ENCODE peak calls at places on chromosome 11, in five cellular contexts. H is K562, Z is SK-N-SH, C is GM12878, G is HepG2. M is an unnamed sample.

GRCh38 chr11:5684627-5685362 is at the start of gene TRIM5:
- DNase-seq in G (peak), H (peak), Z (peak), C (peak), M (peak)

GRCh38 chr11:47216141-47216798 is 1.5 kb downstream of the DDB2 start:
- DNase-seq in G (peak), H (peak), Z (peak), C (peak), M (peak)

GRCh38 chr11:113663567-113663966 is 42.5 kb downstream of the TMPRSS5 start:
- DNase-seq in Z (no peak), C (no peak), H (peak), G (no peak), M (no peak)

GRCh38 chr11:120203626-120204025 is 7.2 kb upstream of the OAF start:
- DNase-seq in C (no peak), Z (no peak), G (no peak), H (no peak), M (no peak)

GRCh38 chr11:11703885-11704284 is 82.1 kb upstream of the GALNT18 start:
- DNase-seq in Z (no peak), G (no peak), H (no peak), C (no peak), M (no peak)

GRCh38 chr11:118735203-118735602 is 55.8 kb upstream of the TREH start:
- DNase-seq in C (no peak), Z (no peak), G (no peak), H (no peak), M (no peak)

GRCh38 chr11:111586305-111586915 is 15.8 kb upstream of the SIK2 start:
- DNase-seq in Z (peak), C (no peak), G (peak), H (peak), M (peak)

GRCh38 chr11:129881570-129882170 is 13.7 kb downstream of the NFRKB start:
- DNase-seq in C (no peak), H (peak), G (peak), Z (peak), M (peak)

GRCh38 chr11:9266926-9267325 is 1.8 kb upstream of the DENND5A start:
- DNase-seq in C (no peak), Z (no peak), H (no peak), G (no peak), M (no peak)

GRCh38 chr11:9265211-9266131 is at the start of gene DENND5A:
- DNase-seq in C (no peak), G (peak), H (peak), Z (peak), M (peak)

GRCh38 chr11:9263840-9264380 is 1.2 kb downstream of the DENND5A start:
- DNase-seq in G (peak), Z (peak), H (peak), C (peak), M (peak)

GRCh38 chr11:9266132-9266736 is 1.1 kb upstream of the DENND5A start:
- DNase-seq in C (no peak), Z (no peak), H (no peak), G (peak), M (no peak)

GRCh38 chr11:9264381-9265210 is 554 bp downstream of the DENND5A start:
- DNase-seq in C (no peak), H (peak), Z (peak), G (no peak), M (peak)
- TF ChIP-seq MXI1 in C (no peak), H (no peak), Z (peak), G (no peak), M (no peak)

GRCh38 chr11:45925550-45925949 is 3.1 kb downstream of the LARGE2 start:
- DNase-seq in Z (no peak), H (no peak), C (no peak), G (no peak), M (no peak)
- H3K4me2 ChIP-seq in Z (no peak), H (no peak), C (no peak), G (no peak), M (no peak)

DNA sequence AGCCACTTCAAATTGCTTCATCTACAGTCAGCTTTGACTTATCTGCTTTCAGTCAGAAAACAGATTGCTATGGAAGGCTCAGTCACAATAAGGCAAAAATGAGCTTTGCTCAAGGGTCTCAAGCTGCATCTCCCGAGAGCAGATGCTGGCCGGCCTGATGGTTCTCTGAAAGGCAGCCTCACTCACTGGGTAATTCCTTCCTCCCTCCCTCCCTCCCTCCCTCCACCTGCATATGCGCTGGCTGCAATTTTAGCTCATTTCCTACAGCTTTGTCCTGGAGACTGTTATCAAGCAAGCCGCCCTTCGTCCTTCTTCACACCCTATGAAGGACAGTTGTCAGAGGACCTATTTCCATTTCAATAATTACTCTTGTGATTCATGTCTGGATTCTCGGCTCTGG is 1.6 kb upstream of the IZUMO1R start:
- DNase-seq in G (no peak), C (no peak), Z (no peak), H (no peak), M (no peak)
- H3K9ac ChIP-seq in G (no peak), C (no peak), Z (no peak), H (no peak), M (no peak)

GRCh38 chr11:26442131-26442530 is 110.2 kb downstream of the ANO3 start:
- DNase-seq in G (no peak), Z (no peak), C (no peak), H (no peak), M (peak)
- TF ChIP-seq MXI1 in G (no peak), Z (no peak), C (no peak), H (no peak), M (no peak)

DNA sequence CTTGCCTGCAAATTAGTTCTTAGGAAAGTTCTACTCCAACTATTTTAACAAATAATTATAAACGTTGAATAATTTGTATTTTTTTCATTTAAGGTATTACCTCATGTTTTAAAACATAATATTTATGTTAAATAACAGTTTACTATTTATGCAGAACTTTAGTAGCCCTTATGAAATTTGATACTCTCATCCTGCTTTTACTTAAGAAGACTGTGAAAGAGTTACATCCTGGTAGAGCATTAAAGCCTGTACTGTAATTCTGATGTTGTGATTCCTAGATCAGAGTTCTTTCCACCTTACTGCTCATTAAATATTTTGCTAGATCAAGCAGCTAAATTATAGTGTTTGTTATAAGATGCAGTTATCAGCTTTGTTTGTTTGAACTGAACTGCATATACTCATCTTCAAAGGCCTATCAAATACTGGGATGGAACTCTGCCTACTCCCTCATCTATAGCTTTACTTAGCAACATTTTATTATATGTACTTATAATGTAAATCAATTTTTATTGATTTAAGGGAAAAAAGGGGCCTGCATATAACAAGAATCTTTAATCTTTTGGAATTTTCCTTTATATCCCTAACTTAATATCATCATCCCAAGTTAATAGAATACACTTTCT is 304.2 kb downstream of the DYNC2H1 start:
- DNase-seq in H (no peak), G (no peak), C (no peak), Z (no peak), M (peak)
- H3K4me2 ChIP-seq in H (no peak), G (no peak), C (no peak), Z (no peak), M (no peak)

GRCh38 chr11:68099057-68099456 is 22.1 kb downstream of the CHKA start:
- DNase-seq in C (no peak), Z (no peak), H (no peak), G (no peak), M (no peak)

GRCh38 chr11:68096962-68097361 is 24.2 kb downstream of the CHKA start:
- DNase-seq in Z (no peak), H (no peak), C (no peak), G (no peak), M (no peak)

DNA sequence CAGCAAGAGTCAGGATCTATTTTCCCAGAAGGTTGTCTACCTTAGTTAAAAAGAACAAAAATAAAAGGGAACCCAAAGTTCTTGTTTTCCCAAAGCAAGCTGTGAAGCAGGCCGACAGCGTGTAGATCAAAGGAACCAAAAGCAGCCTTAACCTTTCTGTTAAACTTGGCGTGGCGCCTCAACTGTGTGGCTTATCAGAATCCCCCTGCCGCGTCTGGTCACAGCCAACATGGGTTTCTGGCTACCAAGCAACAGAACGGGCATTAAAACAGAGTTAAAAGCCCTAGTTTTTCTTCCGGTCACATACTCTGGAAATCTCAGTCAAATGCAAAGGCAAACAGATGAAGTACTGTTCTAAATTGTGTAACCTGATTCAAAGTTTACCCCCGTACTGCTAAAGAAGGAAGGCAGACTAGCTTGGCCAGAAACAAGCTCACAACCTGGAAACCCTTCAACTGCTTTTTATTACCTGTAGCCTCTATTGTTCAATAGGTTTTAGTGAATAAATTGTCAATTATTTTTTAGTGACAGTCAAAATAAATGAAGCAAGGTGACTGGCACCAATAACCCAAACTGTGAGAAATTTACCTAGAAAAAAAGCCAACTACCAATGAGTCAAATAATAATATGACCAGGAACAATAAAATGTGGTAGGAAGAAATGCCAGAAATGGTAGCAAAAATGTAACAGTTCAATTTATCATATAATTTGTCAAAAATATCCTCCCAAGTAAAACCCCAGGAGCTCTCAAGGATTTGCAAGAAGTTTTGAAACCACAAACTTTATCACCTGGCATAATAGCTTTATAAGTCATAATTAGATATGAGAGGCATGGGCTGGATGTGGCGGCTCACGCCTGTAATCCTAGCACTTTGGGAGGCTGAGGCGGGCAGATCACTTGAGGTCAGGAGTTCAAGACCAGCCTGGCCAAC is 21.4 kb downstream of the CHKA start:
- DNase-seq in H (peak), G (peak), C (peak), Z (peak), M (no peak)
- H3K9ac ChIP-seq in H (peak), G (peak), C (peak), Z (no peak), M (no peak)

M was measured in IMR-90.